ENCODE peak calls at places on chromosomes 1 and 21, in six cellular contexts. J is left ventricle myocardium inferior, C is lower lobe of right lung, N is NB4, F is IMR-90, P is neuronal stem cell. B is an unnamed sample.

GRCh38 chr1:210360852-210361477 is 32.3 kb downstream of the HHAT start:
- DNase-seq in N (peak; percentile 47), J (no peak), C (no peak), P (peak; percentile 24), F (peak; percentile 74), B (no peak)

GRCh38 chr1:22712502-22713271 is 2.0 kb downstream of the EPHB2 start:
- DNase-seq in N (peak; percentile 86), P (no peak), F (peak; percentile 79), J (no peak), C (no peak), B (no peak)

GRCh38 chr1:201597551-201598230 is 58.8 kb downstream of the NAV1 start:
- DNase-seq in C (peak; percentile 92), J (peak; percentile 37), N (no peak), P (no peak), F (no peak), B (peak; percentile 63)

GRCh38 chr21:41616063-41616591 is 108.2 kb upstream of the TMPRSS2 start:
- DNase-seq in N (no peak), C (no peak), F (peak; percentile 91), J (no peak), P (no peak), B (no peak)

GRCh38 chr1:29505537-29506220 is 269.4 kb downstream of the PTPRU start:
- DNase-seq in F (no peak), J (no peak), C (no peak), N (no peak), P (no peak), B (no peak)

GRCh38 chr1:98662354-98662665 is 789 bp downstream of the SNX7 start:
- DNase-seq in N (no peak), C (no peak), F (peak; percentile 54), P (no peak), J (no peak), B (no peak)

GRCh38 chr21:38619865-38620513 is 121.7 kb upstream of the ERG start:
- DNase-seq in C (no peak), J (peak; percentile 64), P (no peak), N (peak; percentile 48), F (no peak), B (peak; percentile 71)

GRCh38 chr1:6638226-6638625 is 13.6 kb downstream of the THAP3 start:
- DNase-seq in J (peak; percentile 87), F (peak; percentile 80), N (no peak), C (peak; percentile 62), P (no peak), B (peak; percentile 94)

GRCh38 chr1:167617100-167617949 is 12.7 kb upstream of the RCSD1 start:
- DNase-seq in C (peak; percentile 60), J (peak; percentile 37), N (peak; percentile 92), P (no peak), F (peak; percentile 7), B (peak; percentile 65)

GRCh38 chr1:78554840-78555239 is 64.1 kb downstream of the PTGFR start:
- DNase-seq in C (no peak), N (no peak), F (no peak), P (no peak), J (no peak), B (no peak)

GRCh38 chr1:78491311-78492071 is 717 bp downstream of the PTGFR start:
- DNase-seq in N (no peak), P (peak; percentile 23), C (no peak), J (peak; percentile 14), F (peak; percentile 61), B (peak; percentile 39)

GRCh38 chr1:222557148-222557547 is 9.2 kb upstream of the HHIPL2 start:
- DNase-seq in N (no peak), C (no peak), J (no peak), P (no peak), F (peak; percentile 40), B (no peak)

GRCh38 chr21:16176570-16176969 is 446.8 kb downstream of the USP25 start:
- DNase-seq in P (no peak), F (no peak), C (no peak), J (no peak), N (no peak), B (no peak)

GRCh38 chr1:202189012-202189790 is 4.4 kb upstream of the LGR6 start:
- DNase-seq in F (peak; percentile 40), N (peak; percentile 75), C (peak; percentile 87), J (peak; percentile 73), P (peak; percentile 69), B (peak; percentile 73)

GRCh38 chr1:228530951-228531731 is 44.0 kb downstream of the RNF187 start:
- DNase-seq in F (no peak), J (no peak), C (no peak), P (no peak), N (no peak), B (no peak)

GRCh38 chr1:22048351-22049192 is 3.9 kb upstream of the CDC42 start:
- DNase-seq in N (peak; percentile 16), P (no peak), J (no peak), C (peak; percentile 57), F (peak; percentile 18), B (no peak)

GRCh38 chr1:33302325-33302724 is 18.6 kb downstream of the A3GALT2 start:
- DNase-seq in C (no peak), P (no peak), F (no peak), N (peak; percentile 9), J (no peak), B (no peak)

GRCh38 chr1:93753766-93754763 is 72.4 kb upstream of the BCAR3 start:
- DNase-seq in P (no peak), J (no peak), N (no peak), F (peak; percentile 98), C (no peak), B (no peak)

GRCh38 chr21:35237287-35237686 is 188.2 kb upstream of the RUNX1 start:
- DNase-seq in P (no peak), J (no peak), N (no peak), F (no peak), C (no peak), B (no peak)

B was measured in right cardiac atrium.